ENCODE peak calls at places on chromosome 7, in seven cellular contexts. One of them, this sample, is unnamed.

GRCh38 chr7:47285860-47286491 is 295.9 kb downstream of the TNS3 start:
- DNase-seq in GM13977: no peak
- DNase-seq in IMR-90: no peak
- DNase-seq in endodermal cell: no peak
- DNase-seq in cardiac muscle cell: peak; percentile 40
- DNase-seq in glutamatergic neuron: no peak
- DNase-seq in cardiac fibroblast: no peak
- DNase-seq in this sample: no peak

GRCh38 chr7:93535616-93536015 is 38.9 kb downstream of the CALCR start:
- DNase-seq in IMR-90: no peak
- DNase-seq in GM13977: no peak
- DNase-seq in cardiac fibroblast: no peak
- DNase-seq in glutamatergic neuron: no peak
- DNase-seq in cardiac muscle cell: no peak
- DNase-seq in endodermal cell: no peak
- DNase-seq in this sample: no peak

GRCh38 chr7:138842111-138842510 is 44.1 kb upstream of the ATP6V0A4 start:
- DNase-seq in glutamatergic neuron: no peak
- DNase-seq in cardiac muscle cell: peak; percentile 52
- DNase-seq in IMR-90: peak; percentile 72
- DNase-seq in cardiac fibroblast: peak; percentile 27
- DNase-seq in GM13977: no peak
- DNase-seq in endodermal cell: peak; percentile 81
- DNase-seq in this sample: no peak

GRCh38 chr7:75896803-75897327 is 18.0 kb downstream of the RHBDD2 start:
- DNase-seq in endodermal cell: no peak
- DNase-seq in GM13977: no peak
- DNase-seq in cardiac fibroblast: no peak
- DNase-seq in IMR-90: no peak
- DNase-seq in cardiac muscle cell: no peak
- DNase-seq in glutamatergic neuron: no peak
- DNase-seq in this sample: no peak

GRCh38 chr7:66187894-66188293 is 17.2 kb upstream of the TPST1 start:
- DNase-seq in cardiac fibroblast: peak; percentile 66
- DNase-seq in IMR-90: no peak
- DNase-seq in cardiac muscle cell: peak; percentile 73
- DNase-seq in GM13977: no peak
- DNase-seq in glutamatergic neuron: no peak
- DNase-seq in endodermal cell: no peak
- DNase-seq in this sample: no peak

GRCh38 chr7:113197274-113197673 is 78.9 kb upstream of the SMIM30 start:
- DNase-seq in endodermal cell: no peak
- DNase-seq in GM13977: no peak
- DNase-seq in glutamatergic neuron: no peak
- DNase-seq in cardiac fibroblast: peak; percentile 86
- DNase-seq in IMR-90: peak; percentile 91
- DNase-seq in cardiac muscle cell: peak; percentile 47
- DNase-seq in this sample: no peak

GRCh38 chr7:129136887-129137647 is 7.4 kb upstream of the TSPAN33 start:
- DNase-seq in cardiac fibroblast: no peak
- DNase-seq in endodermal cell: no peak
- DNase-seq in GM13977: peak; percentile 60
- DNase-seq in cardiac muscle cell: no peak
- DNase-seq in IMR-90: no peak
- DNase-seq in glutamatergic neuron: no peak
- DNase-seq in this sample: no peak

GRCh38 chr7:7719235-7719634 is 828 bp upstream of the RPA3 start:
- DNase-seq in GM13977: peak; percentile 84
- DNase-seq in endodermal cell: no peak
- DNase-seq in cardiac muscle cell: peak; percentile 87
- DNase-seq in glutamatergic neuron: no peak
- DNase-seq in IMR-90: peak; percentile 99
- DNase-seq in cardiac fibroblast: peak; percentile 95
- DNase-seq in this sample: no peak

GRCh38 chr7:27382307-27382706 is 139.7 kb downstream of the EVX1 start:
- DNase-seq in endodermal cell: no peak
- DNase-seq in cardiac fibroblast: no peak
- DNase-seq in cardiac muscle cell: no peak
- DNase-seq in GM13977: no peak
- DNase-seq in IMR-90: no peak
- DNase-seq in glutamatergic neuron: no peak
- DNase-seq in this sample: no peak

GRCh38 chr7:49174396-49174795 is 250.0 kb downstream of the CDC14C start:
- DNase-seq in cardiac fibroblast: no peak
- DNase-seq in IMR-90: no peak
- DNase-seq in GM13977: no peak
- DNase-seq in endodermal cell: no peak
- DNase-seq in glutamatergic neuron: no peak
- DNase-seq in cardiac muscle cell: no peak
- DNase-seq in this sample: no peak

GRCh38 chr7:133134810-133135209 is 52.9 kb upstream of the CHCHD3 start:
- DNase-seq in GM13977: no peak
- DNase-seq in IMR-90: no peak
- DNase-seq in cardiac fibroblast: no peak
- DNase-seq in glutamatergic neuron: no peak
- DNase-seq in endodermal cell: no peak
- DNase-seq in cardiac muscle cell: no peak
- DNase-seq in this sample: no peak

GRCh38 chr7:43799605-43800004 is 41.1 kb downstream of the BLVRA start:
- DNase-seq in GM13977: no peak
- DNase-seq in endodermal cell: no peak
- DNase-seq in cardiac fibroblast: peak; percentile 6
- DNase-seq in glutamatergic neuron: no peak
- DNase-seq in cardiac muscle cell: no peak
- DNase-seq in IMR-90: no peak
- DNase-seq in this sample: no peak

GRCh38 chr7:122054393-122054792 is 89.7 kb downstream of the AASS start:
- DNase-seq in cardiac muscle cell: no peak
- DNase-seq in IMR-90: no peak
- DNase-seq in cardiac fibroblast: no peak
- DNase-seq in endodermal cell: no peak
- DNase-seq in GM13977: no peak
- DNase-seq in glutamatergic neuron: no peak
- DNase-seq in this sample: no peak

DNA sequence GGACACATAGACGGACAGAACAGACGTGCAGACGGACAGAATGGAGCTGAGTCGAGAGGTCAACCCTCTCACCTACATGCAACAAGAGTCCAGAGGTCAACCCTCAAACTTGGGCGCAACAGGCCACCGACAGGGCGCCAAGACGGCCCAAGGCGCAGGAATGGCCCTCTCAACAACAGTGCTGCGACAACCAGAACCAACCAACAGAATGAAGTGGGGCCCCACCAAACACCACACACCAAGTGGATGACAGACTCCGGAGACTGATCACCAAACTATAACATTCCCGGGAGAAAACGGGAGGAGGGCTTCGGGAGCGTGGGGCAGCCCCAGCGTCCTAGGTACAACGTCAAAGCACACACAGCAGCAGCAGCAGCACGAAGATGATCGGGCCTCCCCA is 13.4 kb downstream of the INTS1 start:
- DNase-seq in endodermal cell: no peak
- DNase-seq in cardiac fibroblast: no peak
- DNase-seq in GM13977: no peak
- DNase-seq in IMR-90: no peak
- DNase-seq in glutamatergic neuron: no peak
- DNase-seq in cardiac muscle cell: no peak
- DNase-seq in this sample: no peak
- TF ChIP-seq CTCF in endodermal cell: no peak
- TF ChIP-seq CTCF in cardiac fibroblast: no peak
- TF ChIP-seq CTCF in GM13977: no peak
- TF ChIP-seq CTCF in IMR-90: no peak
- TF ChIP-seq CTCF in glutamatergic neuron: no peak
- TF ChIP-seq CTCF in cardiac muscle cell: no peak
- TF ChIP-seq CTCF in this sample: no peak

GRCh38 chr7:99618726-99619125 is 2.0 kb downstream of the ZSCAN25 start:
- DNase-seq in endodermal cell: no peak
- DNase-seq in glutamatergic neuron: no peak
- DNase-seq in cardiac fibroblast: peak; percentile 16
- DNase-seq in GM13977: no peak
- DNase-seq in cardiac muscle cell: no peak
- DNase-seq in IMR-90: peak; percentile 75
- DNase-seq in this sample: no peak

GRCh38 chr7:99617187-99617781 is 538 bp downstream of the ZSCAN25 start:
- DNase-seq in GM13977: no peak
- DNase-seq in endodermal cell: peak; percentile 79
- DNase-seq in glutamatergic neuron: no peak
- DNase-seq in cardiac fibroblast: no peak
- DNase-seq in IMR-90: no peak
- DNase-seq in cardiac muscle cell: no peak
- DNase-seq in this sample: no peak

GRCh38 chr7:99615989-99616358 is 772 bp upstream of the ZSCAN25 start:
- DNase-seq in cardiac muscle cell: no peak
- DNase-seq in GM13977: no peak
- DNase-seq in IMR-90: no peak
- DNase-seq in endodermal cell: no peak
- DNase-seq in cardiac fibroblast: no peak
- DNase-seq in glutamatergic neuron: no peak
- DNase-seq in this sample: no peak

GRCh38 chr7:99614495-99614894 is 2.3 kb upstream of the ZSCAN25 start:
- DNase-seq in glutamatergic neuron: no peak
- DNase-seq in IMR-90: no peak
- DNase-seq in cardiac muscle cell: no peak
- DNase-seq in cardiac fibroblast: no peak
- DNase-seq in GM13977: no peak
- DNase-seq in endodermal cell: no peak
- DNase-seq in this sample: no peak

GRCh38 chr7:99616359-99617186 is at the start of gene ZSCAN25:
- DNase-seq in glutamatergic neuron: peak; percentile 93
- DNase-seq in IMR-90: peak; percentile 92
- DNase-seq in endodermal cell: peak; percentile 98
- DNase-seq in GM13977: peak; percentile 93
- DNase-seq in cardiac muscle cell: peak; percentile 94
- DNase-seq in cardiac fibroblast: peak; percentile 95
- DNase-seq in this sample: peak; percentile 88
- TF ChIP-seq CTCF in glutamatergic neuron: peak; percentile 47
- TF ChIP-seq CTCF in IMR-90: peak; percentile 52
- TF ChIP-seq CTCF in endodermal cell: peak; percentile 74
- TF ChIP-seq CTCF in GM13977: peak; percentile 64
- TF ChIP-seq CTCF in cardiac muscle cell: peak; percentile 46
- TF ChIP-seq CTCF in cardiac fibroblast: peak; percentile 31
- TF ChIP-seq CTCF in this sample: no peak

GRCh38 chr7:150739045-150739432 is 1.8 kb downstream of the GIMAP5 start:
- DNase-seq in glutamatergic neuron: no peak
- DNase-seq in cardiac muscle cell: no peak
- DNase-seq in endodermal cell: no peak
- DNase-seq in cardiac fibroblast: no peak
- DNase-seq in GM13977: no peak
- DNase-seq in IMR-90: no peak
- DNase-seq in this sample: no peak
- TF ChIP-seq CTCF in glutamatergic neuron: no peak
- TF ChIP-seq CTCF in cardiac muscle cell: no peak
- TF ChIP-seq CTCF in endodermal cell: no peak
- TF ChIP-seq CTCF in cardiac fibroblast: no peak
- TF ChIP-seq CTCF in GM13977: no peak
- TF ChIP-seq CTCF in IMR-90: no peak
- TF ChIP-seq CTCF in this sample: no peak

GRCh38 chr7:145147865-145148264 is 312.0 kb upstream of the TPK1 start:
- DNase-seq in cardiac muscle cell: no peak
- DNase-seq in cardiac fibroblast: no peak
- DNase-seq in glutamatergic neuron: no peak
- DNase-seq in endodermal cell: no peak
- DNase-seq in GM13977: no peak
- DNase-seq in IMR-90: no peak
- DNase-seq in this sample: no peak

GRCh38 chr7:145156834-145157233 is 321.0 kb upstream of the TPK1 start:
- DNase-seq in GM13977: no peak
- DNase-seq in IMR-90: no peak
- DNase-seq in endodermal cell: no peak
- DNase-seq in cardiac fibroblast: no peak
- DNase-seq in cardiac muscle cell: no peak
- DNase-seq in glutamatergic neuron: no peak
- DNase-seq in this sample: no peak

GRCh38 chr7:145151651-145152050 is 315.8 kb upstream of the TPK1 start:
- DNase-seq in GM13977: no peak
- DNase-seq in cardiac fibroblast: no peak
- DNase-seq in endodermal cell: no peak
- DNase-seq in cardiac muscle cell: no peak
- DNase-seq in glutamatergic neuron: no peak
- DNase-seq in IMR-90: no peak
- DNase-seq in this sample: no peak

DNA sequence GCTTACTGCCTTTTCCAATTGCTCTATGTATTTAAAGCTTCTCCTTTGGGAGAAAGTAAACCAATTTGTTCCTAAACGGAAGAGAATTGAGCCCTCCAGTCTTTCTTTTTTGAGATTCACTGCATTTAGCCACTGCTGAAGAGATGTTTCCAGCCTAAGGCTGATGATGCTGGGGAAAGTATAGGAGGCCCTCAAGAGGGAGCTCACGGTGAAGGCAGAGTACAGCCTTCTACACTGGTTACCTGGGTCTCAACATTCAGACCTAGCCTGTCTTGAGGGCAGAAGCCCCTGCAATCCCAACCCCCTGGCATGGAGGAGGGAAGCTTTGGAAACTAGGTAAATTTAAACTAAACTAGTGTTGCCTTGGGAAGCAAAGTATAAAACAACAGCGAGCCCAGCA is 316.7 kb upstream of the TPK1 start:
- DNase-seq in glutamatergic neuron: no peak
- DNase-seq in endodermal cell: no peak
- DNase-seq in cardiac muscle cell: no peak
- DNase-seq in IMR-90: no peak
- DNase-seq in GM13977: no peak
- DNase-seq in cardiac fibroblast: no peak
- DNase-seq in this sample: no peak
- TF ChIP-seq CTCF in glutamatergic neuron: no peak
- TF ChIP-seq CTCF in endodermal cell: peak; percentile 51
- TF ChIP-seq CTCF in cardiac muscle cell: no peak
- TF ChIP-seq CTCF in IMR-90: no peak
- TF ChIP-seq CTCF in GM13977: no peak
- TF ChIP-seq CTCF in cardiac fibroblast: no peak
- TF ChIP-seq CTCF in this sample: no peak

This sample was measured in endothelial cell.